ENCODE peak calls at places on chromosome 19, in seven cellular contexts. V, X, D, F, H, O and P are unnamed samples.

GRCh38 chr19:6674868-6675305 is 4.9 kb upstream of the TNFSF14 start:
- DNase-seq in V (peak; percentile 50), X (peak; percentile 77), D (no peak), F (peak; percentile 5), H (peak; percentile 55), O (peak; percentile 64), P (peak; percentile 69)

GRCh38 chr19:782195-783043 is 14.8 kb upstream of the PTBP1 start:
- DNase-seq in V (peak; percentile 79), X (peak; percentile 76), D (no peak), F (no peak), H (no peak), O (no peak), P (no peak)

GRCh38 chr19:45781282-45782161 is 768 bp downstream of the DMPK start:
- DNase-seq in V (no peak), X (no peak), D (peak; percentile 52), F (no peak), H (no peak), O (no peak), P (no peak)

GRCh38 chr19:17797397-17798201 is 2.7 kb downstream of the B3GNT3 start:
- DNase-seq in V (no peak), X (peak; percentile 91), D (peak; percentile 47), F (no peak), H (no peak), O (no peak), P (peak; percentile 71)

GRCh38 chr19:33459691-33460090 is 61.9 kb downstream of the PEPD start:
- DNase-seq in V (no peak), X (no peak), D (no peak), F (no peak), H (no peak), O (no peak), P (peak; percentile 39)

GRCh38 chr19:56150358-56150757 is 9.3 kb downstream of the ZNF444 start:
- DNase-seq in V (no peak), X (no peak), D (no peak), F (no peak), H (no peak), O (no peak), P (no peak)

GRCh38 chr19:38634757-38635482 is 12.5 kb upstream of the ACTN4 start:
- DNase-seq in V (peak; percentile 54), X (peak; percentile 76), D (peak; percentile 60), F (peak; percentile 22), H (peak; percentile 67), O (peak; percentile 60), P (peak; percentile 72)

GRCh38 chr19:41366089-41366488 is 2.1 kb upstream of the B9D2 start:
- DNase-seq in V (no peak), X (no peak), D (no peak), F (no peak), H (no peak), O (no peak), P (no peak)

GRCh38 chr19:33477781-33478180 is 43.8 kb downstream of the PEPD start:
- DNase-seq in V (no peak), X (no peak), D (no peak), F (no peak), H (no peak), O (no peak), P (no peak)

GRCh38 chr19:21603431-21604153 is 98.2 kb downstream of the ZNF429 start:
- DNase-seq in V (no peak), X (no peak), D (no peak), F (no peak), H (no peak), O (no peak), P (no peak)

GRCh38 chr19:17794731-17795494 is at the start of gene B3GNT3:
- DNase-seq in V (no peak), X (peak; percentile 90), D (peak; percentile 30), F (no peak), H (no peak), O (no peak), P (no peak)

GRCh38 chr19:44581288-44581687 is 32.1 kb upstream of the IGSF23 start:
- DNase-seq in V (no peak), X (no peak), D (no peak), F (no peak), H (no peak), O (no peak), P (peak; percentile 31)

GRCh38 chr19:58279042-58279924 is 528 bp downstream of the ZNF8 start:
- DNase-seq in V (peak; percentile 42), X (peak; percentile 59), D (peak; percentile 36), F (peak; percentile 53), H (peak; percentile 5), O (peak; percentile 18), P (peak; percentile 74)

GRCh38 chr19:19232231-19232630 is 20.5 kb downstream of the NCAN start:
- DNase-seq in V (no peak), X (no peak), D (no peak), F (no peak), H (no peak), O (no peak), P (no peak)

GRCh38 chr19:37920591-37921450 is 13.8 kb downstream of the SIPA1L3 start:
- DNase-seq in V (no peak), X (no peak), D (no peak), F (no peak), H (no peak), O (no peak), P (no peak)

GRCh38 chr19:3175761-3176714 is 2.5 kb upstream of the S1PR4 start:
- DNase-seq in V (peak; percentile 91), X (peak; percentile 86), D (peak; percentile 83), F (no peak), H (no peak), O (no peak), P (no peak)

GRCh38 chr19:11152318-11153062 is 3.1 kb downstream of the SPC24 start:
- DNase-seq in V (peak; percentile 87), X (peak; percentile 87), D (peak; percentile 46), F (no peak), H (no peak), O (no peak), P (peak; percentile 92)

GRCh38 chr19:46788101-46788967 is at the start of gene SLC1A5:
- DNase-seq in V (peak; percentile 97), X (peak; percentile 98), D (peak; percentile 98), F (peak; percentile 47), H (peak; percentile 92), O (peak; percentile 93), P (peak; percentile 86)

GRCh38 chr19:46489445-46490272 is 6.0 kb downstream of the PNMA8B start:
- DNase-seq in V (peak; percentile 68), X (peak; percentile 60), D (no peak), F (peak; percentile 12), H (no peak), O (no peak), P (no peak)

GRCh38 chr19:48342414-48342738 is 17.0 kb downstream of the EMP3 start:
- DNase-seq in V (no peak), X (no peak), D (no peak), F (no peak), H (no peak), O (no peak), P (no peak)

GRCh38 chr19:35045667-35046300 is 4.3 kb downstream of the HPN start:
- DNase-seq in V (peak; percentile 45), X (no peak), D (no peak), F (peak; percentile 26), H (peak; percentile 27), O (no peak), P (no peak)